ENCODE peak calls at places on chromosomes 6 and 20, in six cellular contexts. M is IMR-90; A is A549; V is body of pancreas; D is CD8-positive, alpha-beta T cell; C is GM12878. O is an unnamed sample.

GRCh38 chr20:14334306-14334930 is 3.0 kb downstream of the FLRT3 start:
- ATAC-seq in M (peak), D (no peak), C (peak), V (no peak), A (no peak), O (no peak)

GRCh38 chr20:47857142-47857993 is 72.1 kb upstream of the SULF2 start:
- ATAC-seq in M (no peak), V (no peak), C (peak), D (no peak), A (no peak), O (peak)

GRCh38 chr6:116996842-116997241 is 119.8 kb downstream of the RFX6 start:
- ATAC-seq in D (no peak), A (no peak), C (no peak), M (no peak), V (no peak), O (no peak)

GRCh38 chr6:154829970-154830369 is 96.8 kb downstream of the SCAF8 start:
- ATAC-seq in D (no peak), V (no peak), A (no peak), C (no peak), M (no peak), O (no peak)

GRCh38 chr20:54103067-54103761 is 32.8 kb upstream of the BCAS1 start:
- ATAC-seq in A (peak), V (peak), M (peak), D (no peak), C (peak), O (no peak)

GRCh38 chr6:108837236-108837971 is 10.8 kb upstream of the ARMC2 start:
- ATAC-seq in A (no peak), D (peak), C (no peak), V (no peak), M (peak), O (no peak)

GRCh38 chr6:4446982-4447381 is 311.6 kb upstream of the ECI2 start:
- ATAC-seq in M (peak), D (no peak), C (no peak), V (peak), A (no peak), O (no peak)

GRCh38 chr20:12627485-12627884 is 381.3 kb upstream of the SPTLC3 start:
- ATAC-seq in V (no peak), M (no peak), D (no peak), C (no peak), A (no peak), O (no peak)

GRCh38 chr6:45532626-45533258 is 155.0 kb upstream of the SUPT3H start:
- ATAC-seq in A (no peak), M (peak), C (no peak), V (no peak), D (no peak), O (no peak)

GRCh38 chr6:108921547-108922331 is 73.5 kb downstream of the ARMC2 start:
- ATAC-seq in C (peak), A (no peak), M (no peak), D (no peak), V (peak), O (peak)

GRCh38 chr6:139230421-139230840 is 61.4 kb downstream of the TXLNB start:
- ATAC-seq in C (peak), A (no peak), V (no peak), M (peak), D (no peak), O (no peak)

GRCh38 chr20:21225215-21225947 is 77.8 kb upstream of the XRN2 start:
- ATAC-seq in D (no peak), A (no peak), C (no peak), M (peak), V (no peak), O (no peak)

GRCh38 chr20:44015733-44016103 is 101.1 kb downstream of the TOX2 start:
- ATAC-seq in A (no peak), D (no peak), M (no peak), V (no peak), C (no peak), O (no peak)

GRCh38 chr6:20096506-20096905 is 115.8 kb downstream of the MBOAT1 start:
- ATAC-seq in A (no peak), D (no peak), C (no peak), V (no peak), M (no peak), O (no peak)

GRCh38 chr6:46023216-46023915 is 7.7 kb upstream of the CLIC5 start:
- ATAC-seq in D (no peak), C (no peak), V (peak), A (no peak), M (no peak), O (peak)

GRCh38 chr20:1646975-1647431 is 10.6 kb downstream of the SIRPG start:
- ATAC-seq in M (no peak), A (no peak), V (no peak), C (no peak), D (peak), O (no peak)

GRCh38 chr20:23159256-23159922 is 73.3 kb upstream of the CD93 start:
- ATAC-seq in C (no peak), V (no peak), M (no peak), D (no peak), A (no peak), O (no peak)

GRCh38 chr20:13173201-13173600 is 47.9 kb upstream of the ISM1 start:
- ATAC-seq in V (no peak), A (no peak), M (no peak), C (no peak), D (no peak), O (no peak)

GRCh38 chr6:102114402-102114801 is 720.9 kb downstream of the GRIK2 start:
- ATAC-seq in A (no peak), D (no peak), C (peak), M (no peak), V (no peak), O (no peak)

GRCh38 chr20:18190466-18191233 is 53.0 kb downstream of the KAT14 start:
- ATAC-seq in D (no peak), M (no peak), C (no peak), A (no peak), V (no peak), O (no peak)

GRCh38 chr20:18191336-18191735 is 53.7 kb downstream of the KAT14 start:
- ATAC-seq in D (no peak), A (no peak), M (no peak), C (no peak), V (no peak), O (no peak)

GRCh38 chr20:18197382-18198070 is 59.9 kb downstream of the KAT14 start:
- ATAC-seq in M (no peak), V (no peak), D (no peak), A (no peak), C (no peak), O (no peak)

DNA sequence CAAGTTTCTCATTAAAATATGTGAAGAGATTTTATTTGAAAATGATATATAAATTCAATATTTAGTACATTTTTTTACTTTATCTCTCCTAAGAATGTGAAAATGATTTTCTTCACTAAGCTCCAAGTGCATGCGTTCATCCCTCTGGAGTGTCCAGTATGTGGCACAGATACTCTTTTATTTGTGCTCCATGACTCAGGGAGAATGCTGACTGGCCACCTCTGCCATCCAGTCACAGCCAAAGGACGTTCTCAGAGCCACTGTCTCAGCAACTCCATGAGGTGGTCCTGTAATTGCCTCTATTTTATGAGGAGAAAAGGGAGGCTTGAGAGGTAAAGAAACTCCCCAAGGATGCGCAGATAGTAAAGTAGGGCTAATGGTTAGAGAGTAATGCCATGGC is 58.3 kb downstream of the KAT14 start:
- ATAC-seq in M (no peak), D (no peak), C (no peak), A (no peak), V (no peak), O (no peak)
- H3K4me3 ChIP-seq in M (no peak), D (no peak), C (no peak), A (no peak), V (no peak), O (no peak)

DNA sequence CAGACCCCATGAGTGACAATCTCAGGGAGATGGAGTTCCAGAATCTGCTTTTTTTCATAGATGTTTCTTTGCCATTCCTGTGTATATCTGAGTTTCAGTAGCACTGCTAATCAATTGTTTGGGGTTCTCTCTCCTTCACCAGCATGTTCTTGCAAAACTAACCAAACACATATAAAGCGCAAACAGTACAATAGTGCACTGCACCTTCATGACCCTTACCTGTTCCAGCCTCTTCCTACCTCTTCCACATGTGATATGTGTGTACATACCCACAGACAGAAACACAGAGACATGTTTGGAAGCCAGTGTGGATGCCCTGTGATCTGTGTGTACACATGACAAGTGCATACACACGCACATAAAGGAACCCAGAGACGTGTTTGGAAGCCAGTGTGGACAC is 1.8 kb upstream of the CEP43 start:
- ATAC-seq in C (no peak), V (no peak), M (no peak), A (no peak), D (no peak), O (no peak)
- H3K4me3 ChIP-seq in C (peak), V (no peak), M (peak), A (peak), D (peak), O (no peak)

GRCh38 chr6:16146028-16146427 is 17.1 kb downstream of the MYLIP start:
- ATAC-seq in D (no peak), M (no peak), C (no peak), A (no peak), V (no peak), O (no peak)
- H3K4me3 ChIP-seq in D (no peak), M (no peak), C (no peak), A (no peak), V (no peak), O (no peak)

DNA sequence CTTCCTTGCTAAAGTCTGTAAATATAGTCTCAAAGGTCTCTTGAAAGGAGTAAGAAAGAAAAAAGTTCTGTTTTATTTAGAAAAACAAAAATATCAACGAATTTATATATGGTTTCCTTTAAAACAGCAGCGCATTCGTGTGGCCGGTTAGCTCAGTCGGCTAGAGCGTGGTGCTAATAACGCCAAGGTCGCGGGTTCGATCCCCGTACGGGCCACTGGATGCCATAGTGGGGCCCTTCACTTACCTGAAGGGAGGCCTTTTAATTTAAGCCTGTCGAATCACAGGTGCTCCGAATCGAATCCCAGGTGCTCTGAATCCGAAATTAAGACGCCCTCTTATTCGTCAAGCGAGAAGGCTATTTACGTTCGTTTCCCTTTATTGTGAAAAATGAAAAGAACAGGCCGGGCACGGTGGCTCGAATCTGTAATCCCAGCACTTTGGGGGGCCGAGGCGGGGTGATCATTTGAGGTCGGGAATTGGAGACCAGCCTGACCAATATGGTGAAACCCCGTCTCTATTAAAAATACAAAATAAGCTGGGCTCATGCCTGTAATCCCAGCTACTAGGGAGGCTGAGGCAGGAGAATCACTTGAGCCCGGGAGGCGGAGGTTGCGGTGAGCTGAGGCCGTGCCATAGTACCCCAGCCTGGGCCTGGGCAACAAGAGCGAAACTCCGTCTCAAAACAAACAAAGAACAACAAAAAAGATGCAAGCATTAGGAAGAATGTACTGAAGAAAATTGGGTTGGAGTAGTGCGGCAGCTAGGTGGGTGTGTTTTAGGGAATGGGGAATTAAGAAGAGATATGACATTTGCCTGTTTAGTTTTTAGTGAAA is 195.8 kb upstream of the ZNF184 start:
- ATAC-seq in A (peak), M (peak), D (no peak), V (peak), C (peak), O (no peak)
- H3K4me3 ChIP-seq in A (peak), M (no peak), D (no peak), V (no peak), C (peak), O (peak)

DNA sequence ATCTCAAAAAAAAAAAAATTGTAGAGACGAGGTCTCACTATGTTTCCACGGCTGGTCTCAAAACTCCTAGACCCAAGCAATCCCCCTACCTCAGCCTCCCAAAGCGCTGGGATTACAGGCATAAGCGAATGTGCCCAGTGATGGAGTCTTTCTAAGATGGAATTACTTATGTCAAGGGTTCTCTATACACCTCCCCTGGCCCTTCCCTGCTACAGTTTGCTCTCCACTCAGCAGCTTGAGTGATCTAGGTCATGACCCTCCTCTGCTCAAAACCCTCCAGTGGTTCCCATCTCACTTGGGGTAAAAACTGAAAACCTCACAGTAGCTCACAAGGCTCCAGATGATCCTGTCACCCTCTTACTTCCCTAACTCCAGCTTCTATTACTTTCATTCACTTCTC is 1.8 kb upstream of the DNPH1 start:
- ATAC-seq in V (no peak), C (no peak), A (no peak), M (no peak), D (no peak), O (no peak)
- H3K4me3 ChIP-seq in V (no peak), C (no peak), A (no peak), M (no peak), D (no peak), O (no peak)

GRCh38 chr6:2818593-2818992 is 23.1 kb downstream of the SERPINB1 start:
- ATAC-seq in V (peak), A (no peak), D (no peak), M (peak), C (no peak), O (peak)
- H3K4me3 ChIP-seq in V (no peak), A (no peak), D (no peak), M (no peak), C (no peak), O (no peak)

DNA sequence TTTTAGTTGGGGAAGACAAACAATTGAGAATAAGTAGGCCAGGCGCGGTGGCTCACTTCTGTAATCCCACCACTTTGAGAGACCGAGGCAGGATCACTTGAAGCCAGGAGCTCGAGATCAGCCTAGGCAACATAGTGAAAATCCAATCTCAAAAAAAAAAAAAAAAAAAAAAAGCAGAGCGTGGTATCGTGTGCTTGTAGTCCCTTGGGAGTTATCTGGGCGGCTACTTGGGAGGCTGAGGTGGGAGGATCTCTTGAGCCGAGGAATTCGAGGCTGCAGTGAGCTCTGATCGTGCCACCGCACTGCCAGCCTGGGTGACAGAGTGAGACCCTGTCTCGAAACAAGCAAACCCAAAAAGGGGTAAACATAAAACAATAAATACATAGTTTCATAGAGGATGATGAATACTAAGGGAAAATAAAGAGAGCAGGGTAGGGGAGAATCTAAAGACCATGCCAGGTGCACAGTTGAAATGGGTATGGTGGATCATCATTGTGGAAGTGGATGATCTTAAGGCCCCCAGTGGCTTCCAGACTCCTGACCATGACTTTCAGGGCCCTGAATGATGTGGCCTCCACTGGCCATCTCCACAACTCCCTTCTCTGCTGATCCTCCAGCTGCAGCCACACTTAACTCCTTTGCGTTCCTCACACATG is 947 bp downstream of the POFUT1 start:
- ATAC-seq in D (no peak), A (no peak), V (no peak), C (no peak), M (no peak), O (no peak)
- H3K4me3 ChIP-seq in D (peak), A (peak), V (peak), C (peak), M (peak), O (peak)

DNA sequence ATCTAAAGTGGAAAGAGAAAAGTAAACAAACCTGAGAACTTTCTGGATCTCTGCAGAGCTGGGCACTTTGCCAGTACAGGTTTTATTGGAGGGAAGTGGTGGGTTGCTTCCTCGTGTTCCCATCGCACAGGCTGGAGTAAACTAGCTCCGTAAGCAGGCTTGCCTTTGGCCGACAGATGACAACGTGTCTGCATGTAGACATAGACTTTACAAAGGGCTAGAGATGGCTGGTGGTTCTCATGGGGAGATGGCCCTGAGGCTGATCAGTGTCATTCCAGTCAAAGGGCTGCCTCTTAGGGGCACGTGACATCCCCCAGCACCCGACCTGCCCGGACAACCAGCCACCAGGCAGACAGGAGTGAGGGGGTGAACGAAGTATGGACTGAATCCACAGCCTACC is 98.8 kb downstream of the YTHDF1 start:
- ATAC-seq in M (no peak), A (no peak), C (no peak), D (no peak), V (no peak), O (no peak)
- H3K4me3 ChIP-seq in M (no peak), A (no peak), C (no peak), D (no peak), V (no peak), O (no peak)

O was measured in gastroesophageal sphincter.